ENCODE peak calls at places on chromosomes 16 and 17, in eight cellular contexts. One of them, this sample, is unnamed.

GRCh38 chr17:76972046-76972641 is 103.9 kb downstream of the MGAT5B start:
- DNase-seq in GM12891: no peak
- DNase-seq in GDM1: no peak
- DNase-seq in Calu3: no peak
- DNase-seq in activated naive CD4-positive, alpha-beta T cell treated with anti-CD3 and anti-CD28 coated beads, Interleukin-2, amount 10 ng/mL, durations not matched to agents 7 days and 5 days: no peak
- DNase-seq in neural crest cell: no peak
- DNase-seq in NCI-H146: no peak
- DNase-seq in non-pigmented ciliary epithelial cell: no peak
- DNase-seq in this sample: no peak

GRCh38 chr16:83338941-83339340 is 468.8 kb upstream of the HSBP1 start:
- DNase-seq in GM12891: no peak
- DNase-seq in GDM1: no peak
- DNase-seq in Calu3: no peak
- DNase-seq in activated naive CD4-positive, alpha-beta T cell treated with anti-CD3 and anti-CD28 coated beads, Interleukin-2, amount 10 ng/mL, durations not matched to agents 7 days and 5 days: no peak
- DNase-seq in neural crest cell: no peak
- DNase-seq in NCI-H146: peak; percentile 17
- DNase-seq in non-pigmented ciliary epithelial cell: no peak
- DNase-seq in this sample: no peak

GRCh38 chr16:68331879-68332410 is 21.1 kb downstream of the PRMT7 start:
- DNase-seq in GM12891: no peak
- DNase-seq in GDM1: no peak
- DNase-seq in Calu3: no peak
- DNase-seq in activated naive CD4-positive, alpha-beta T cell treated with anti-CD3 and anti-CD28 coated beads, Interleukin-2, amount 10 ng/mL, durations not matched to agents 7 days and 5 days: no peak
- DNase-seq in neural crest cell: no peak
- DNase-seq in NCI-H146: no peak
- DNase-seq in non-pigmented ciliary epithelial cell: no peak
- DNase-seq in this sample: no peak

GRCh38 chr16:66569131-66569530 is 2.9 kb downstream of the CMTM1 start:
- DNase-seq in GM12891: no peak
- DNase-seq in GDM1: no peak
- DNase-seq in Calu3: no peak
- DNase-seq in activated naive CD4-positive, alpha-beta T cell treated with anti-CD3 and anti-CD28 coated beads, Interleukin-2, amount 10 ng/mL, durations not matched to agents 7 days and 5 days: no peak
- DNase-seq in neural crest cell: no peak
- DNase-seq in NCI-H146: no peak
- DNase-seq in non-pigmented ciliary epithelial cell: no peak
- DNase-seq in this sample: no peak

GRCh38 chr17:36008998-36009665 is 7.8 kb upstream of the CCL15 start:
- DNase-seq in GM12891: peak; percentile 15
- DNase-seq in GDM1: no peak
- DNase-seq in Calu3: no peak
- DNase-seq in activated naive CD4-positive, alpha-beta T cell treated with anti-CD3 and anti-CD28 coated beads, Interleukin-2, amount 10 ng/mL, durations not matched to agents 7 days and 5 days: no peak
- DNase-seq in neural crest cell: no peak
- DNase-seq in NCI-H146: no peak
- DNase-seq in non-pigmented ciliary epithelial cell: no peak
- DNase-seq in this sample: no peak

GRCh38 chr17:28406478-28406824 is 439 bp upstream of the SLC46A1 start:
- DNase-seq in GM12891: no peak
- DNase-seq in GDM1: no peak
- DNase-seq in Calu3: no peak
- DNase-seq in activated naive CD4-positive, alpha-beta T cell treated with anti-CD3 and anti-CD28 coated beads, Interleukin-2, amount 10 ng/mL, durations not matched to agents 7 days and 5 days: no peak
- DNase-seq in neural crest cell: no peak
- DNase-seq in NCI-H146: peak; percentile 62
- DNase-seq in non-pigmented ciliary epithelial cell: no peak
- DNase-seq in this sample: no peak

GRCh38 chr17:19614900-19615299 is 33.7 kb upstream of the ALDH3A2 start:
- DNase-seq in GM12891: no peak
- DNase-seq in GDM1: no peak
- DNase-seq in Calu3: no peak
- DNase-seq in activated naive CD4-positive, alpha-beta T cell treated with anti-CD3 and anti-CD28 coated beads, Interleukin-2, amount 10 ng/mL, durations not matched to agents 7 days and 5 days: no peak
- DNase-seq in neural crest cell: no peak
- DNase-seq in NCI-H146: no peak
- DNase-seq in non-pigmented ciliary epithelial cell: no peak
- DNase-seq in this sample: no peak

GRCh38 chr17:27635275-27635823 is 4.4 kb downstream of the LGALS9 start:
- DNase-seq in GM12891: no peak
- DNase-seq in GDM1: peak; percentile 75
- DNase-seq in Calu3: no peak
- DNase-seq in activated naive CD4-positive, alpha-beta T cell treated with anti-CD3 and anti-CD28 coated beads, Interleukin-2, amount 10 ng/mL, durations not matched to agents 7 days and 5 days: no peak
- DNase-seq in neural crest cell: no peak
- DNase-seq in NCI-H146: no peak
- DNase-seq in non-pigmented ciliary epithelial cell: no peak
- DNase-seq in this sample: peak; percentile 64

GRCh38 chr17:48241770-48242497 is 134.4 kb downstream of the SNX11 start:
- DNase-seq in GM12891: no peak
- DNase-seq in GDM1: no peak
- DNase-seq in Calu3: no peak
- DNase-seq in activated naive CD4-positive, alpha-beta T cell treated with anti-CD3 and anti-CD28 coated beads, Interleukin-2, amount 10 ng/mL, durations not matched to agents 7 days and 5 days: no peak
- DNase-seq in neural crest cell: no peak
- DNase-seq in NCI-H146: no peak
- DNase-seq in non-pigmented ciliary epithelial cell: no peak
- DNase-seq in this sample: no peak

GRCh38 chr16:11780988-11781680 is 15.9 kb downstream of the ZC3H7A start:
- DNase-seq in GM12891: no peak
- DNase-seq in GDM1: no peak
- DNase-seq in Calu3: no peak
- DNase-seq in activated naive CD4-positive, alpha-beta T cell treated with anti-CD3 and anti-CD28 coated beads, Interleukin-2, amount 10 ng/mL, durations not matched to agents 7 days and 5 days: no peak
- DNase-seq in neural crest cell: no peak
- DNase-seq in NCI-H146: no peak
- DNase-seq in non-pigmented ciliary epithelial cell: no peak
- DNase-seq in this sample: no peak

GRCh38 chr17:15892679-15893332 is 52.1 kb upstream of the ADORA2B start:
- DNase-seq in GM12891: no peak
- DNase-seq in GDM1: no peak
- DNase-seq in Calu3: peak; percentile 17
- DNase-seq in activated naive CD4-positive, alpha-beta T cell treated with anti-CD3 and anti-CD28 coated beads, Interleukin-2, amount 10 ng/mL, durations not matched to agents 7 days and 5 days: no peak
- DNase-seq in neural crest cell: no peak
- DNase-seq in NCI-H146: no peak
- DNase-seq in non-pigmented ciliary epithelial cell: no peak
- DNase-seq in this sample: no peak

GRCh38 chr17:34254146-34254545 is 939 bp upstream of the CCL2 start:
- DNase-seq in GM12891: no peak
- DNase-seq in GDM1: no peak
- DNase-seq in Calu3: no peak
- DNase-seq in activated naive CD4-positive, alpha-beta T cell treated with anti-CD3 and anti-CD28 coated beads, Interleukin-2, amount 10 ng/mL, durations not matched to agents 7 days and 5 days: no peak
- DNase-seq in neural crest cell: no peak
- DNase-seq in NCI-H146: no peak
- DNase-seq in non-pigmented ciliary epithelial cell: no peak
- DNase-seq in this sample: no peak

GRCh38 chr17:66375121-66375520 is 72.7 kb downstream of the PRKCA start:
- DNase-seq in GM12891: no peak
- DNase-seq in GDM1: no peak
- DNase-seq in Calu3: no peak
- DNase-seq in activated naive CD4-positive, alpha-beta T cell treated with anti-CD3 and anti-CD28 coated beads, Interleukin-2, amount 10 ng/mL, durations not matched to agents 7 days and 5 days: no peak
- DNase-seq in neural crest cell: no peak
- DNase-seq in NCI-H146: no peak
- DNase-seq in non-pigmented ciliary epithelial cell: no peak
- DNase-seq in this sample: no peak

GRCh38 chr16:89359296-89360147 is 130.8 kb downstream of the ANKRD11 start:
- DNase-seq in GM12891: no peak
- DNase-seq in GDM1: no peak
- DNase-seq in Calu3: no peak
- DNase-seq in activated naive CD4-positive, alpha-beta T cell treated with anti-CD3 and anti-CD28 coated beads, Interleukin-2, amount 10 ng/mL, durations not matched to agents 7 days and 5 days: no peak
- DNase-seq in neural crest cell: no peak
- DNase-seq in NCI-H146: no peak
- DNase-seq in non-pigmented ciliary epithelial cell: no peak
- DNase-seq in this sample: no peak

GRCh38 chr17:35799942-35800341 is 4.5 kb upstream of the MMP28 start:
- DNase-seq in GM12891: no peak
- DNase-seq in GDM1: no peak
- DNase-seq in Calu3: no peak
- DNase-seq in activated naive CD4-positive, alpha-beta T cell treated with anti-CD3 and anti-CD28 coated beads, Interleukin-2, amount 10 ng/mL, durations not matched to agents 7 days and 5 days: no peak
- DNase-seq in neural crest cell: no peak
- DNase-seq in NCI-H146: no peak
- DNase-seq in non-pigmented ciliary epithelial cell: no peak
- DNase-seq in this sample: no peak

GRCh38 chr16:78684655-78685400 is 585.4 kb downstream of the WWOX start:
- DNase-seq in GM12891: no peak
- DNase-seq in GDM1: no peak
- DNase-seq in Calu3: no peak
- DNase-seq in activated naive CD4-positive, alpha-beta T cell treated with anti-CD3 and anti-CD28 coated beads, Interleukin-2, amount 10 ng/mL, durations not matched to agents 7 days and 5 days: no peak
- DNase-seq in neural crest cell: no peak
- DNase-seq in NCI-H146: no peak
- DNase-seq in non-pigmented ciliary epithelial cell: no peak
- DNase-seq in this sample: no peak

GRCh38 chr16:55876854-55877253 is 1.7 kb upstream of the CES5A start:
- DNase-seq in GM12891: no peak
- DNase-seq in GDM1: no peak
- DNase-seq in Calu3: no peak
- DNase-seq in activated naive CD4-positive, alpha-beta T cell treated with anti-CD3 and anti-CD28 coated beads, Interleukin-2, amount 10 ng/mL, durations not matched to agents 7 days and 5 days: no peak
- DNase-seq in neural crest cell: no peak
- DNase-seq in NCI-H146: no peak
- DNase-seq in non-pigmented ciliary epithelial cell: no peak
- DNase-seq in this sample: no peak

GRCh38 chr17:59558953-59559352 is 6.5 kb upstream of the DHX40 start:
- DNase-seq in GM12891: no peak
- DNase-seq in GDM1: no peak
- DNase-seq in Calu3: no peak
- DNase-seq in activated naive CD4-positive, alpha-beta T cell treated with anti-CD3 and anti-CD28 coated beads, Interleukin-2, amount 10 ng/mL, durations not matched to agents 7 days and 5 days: no peak
- DNase-seq in neural crest cell: no peak
- DNase-seq in NCI-H146: no peak
- DNase-seq in non-pigmented ciliary epithelial cell: no peak
- DNase-seq in this sample: no peak

GRCh38 chr16:88677721-88678120 is 8.6 kb downstream of the SNAI3 start:
- DNase-seq in GM12891: no peak
- DNase-seq in GDM1: no peak
- DNase-seq in Calu3: no peak
- DNase-seq in activated naive CD4-positive, alpha-beta T cell treated with anti-CD3 and anti-CD28 coated beads, Interleukin-2, amount 10 ng/mL, durations not matched to agents 7 days and 5 days: no peak
- DNase-seq in neural crest cell: no peak
- DNase-seq in NCI-H146: no peak
- DNase-seq in non-pigmented ciliary epithelial cell: no peak
- DNase-seq in this sample: no peak

GRCh38 chr17:16085066-16085699 is 85.6 kb downstream of the TTC19 start:
- DNase-seq in GM12891: no peak
- DNase-seq in GDM1: no peak
- DNase-seq in Calu3: no peak
- DNase-seq in activated naive CD4-positive, alpha-beta T cell treated with anti-CD3 and anti-CD28 coated beads, Interleukin-2, amount 10 ng/mL, durations not matched to agents 7 days and 5 days: no peak
- DNase-seq in neural crest cell: no peak
- DNase-seq in NCI-H146: no peak
- DNase-seq in non-pigmented ciliary epithelial cell: peak; percentile 22
- DNase-seq in this sample: no peak

GRCh38 chr16:84754353-84754856 is 54.6 kb downstream of the USP10 start:
- DNase-seq in GM12891: peak; percentile 25
- DNase-seq in GDM1: peak; percentile 45
- DNase-seq in Calu3: peak; percentile 84
- DNase-seq in activated naive CD4-positive, alpha-beta T cell treated with anti-CD3 and anti-CD28 coated beads, Interleukin-2, amount 10 ng/mL, durations not matched to agents 7 days and 5 days: peak; percentile 81
- DNase-seq in neural crest cell: peak; percentile 73
- DNase-seq in NCI-H146: peak; percentile 55
- DNase-seq in non-pigmented ciliary epithelial cell: peak; percentile 72
- DNase-seq in this sample: peak; percentile 74

GRCh38 chr17:76441681-76442340 is 11.1 kb downstream of the UBE2O start:
- DNase-seq in GM12891: no peak
- DNase-seq in GDM1: no peak
- DNase-seq in Calu3: no peak
- DNase-seq in activated naive CD4-positive, alpha-beta T cell treated with anti-CD3 and anti-CD28 coated beads, Interleukin-2, amount 10 ng/mL, durations not matched to agents 7 days and 5 days: no peak
- DNase-seq in neural crest cell: no peak
- DNase-seq in NCI-H146: no peak
- DNase-seq in non-pigmented ciliary epithelial cell: no peak
- DNase-seq in this sample: no peak

GRCh38 chr17:46962374-46962790 is 16.7 kb downstream of the RPRML start:
- DNase-seq in GM12891: no peak
- DNase-seq in GDM1: no peak
- DNase-seq in Calu3: no peak
- DNase-seq in activated naive CD4-positive, alpha-beta T cell treated with anti-CD3 and anti-CD28 coated beads, Interleukin-2, amount 10 ng/mL, durations not matched to agents 7 days and 5 days: no peak
- DNase-seq in neural crest cell: no peak
- DNase-seq in NCI-H146: no peak
- DNase-seq in non-pigmented ciliary epithelial cell: no peak
- DNase-seq in this sample: no peak

GRCh38 chr17:57574040-57574513 is 171.0 kb downstream of the CCDC182 start:
- DNase-seq in GM12891: no peak
- DNase-seq in GDM1: no peak
- DNase-seq in Calu3: no peak
- DNase-seq in activated naive CD4-positive, alpha-beta T cell treated with anti-CD3 and anti-CD28 coated beads, Interleukin-2, amount 10 ng/mL, durations not matched to agents 7 days and 5 days: no peak
- DNase-seq in neural crest cell: no peak
- DNase-seq in NCI-H146: no peak
- DNase-seq in non-pigmented ciliary epithelial cell: no peak
- DNase-seq in this sample: no peak

GRCh38 chr17:64145751-64146417 is 15.9 kb upstream of the ERN1 start:
- DNase-seq in GM12891: peak; percentile 85
- DNase-seq in GDM1: peak; percentile 98
- DNase-seq in Calu3: peak; percentile 88
- DNase-seq in activated naive CD4-positive, alpha-beta T cell treated with anti-CD3 and anti-CD28 coated beads, Interleukin-2, amount 10 ng/mL, durations not matched to agents 7 days and 5 days: peak; percentile 97
- DNase-seq in neural crest cell: peak; percentile 87
- DNase-seq in NCI-H146: peak; percentile 99
- DNase-seq in non-pigmented ciliary epithelial cell: peak; percentile 100
- DNase-seq in this sample: peak; percentile 97